ENCODE peak calls at places on chromosomes 7 and 10, in six cellular contexts. One of them, this sample, is unnamed.

GRCh38 chr10:69344591-69345244 is 66.4 kb downstream of the HK1 start:
- DNase-seq in neural progenitor cell: no peak
- DNase-seq in AG10803: no peak
- DNase-seq in spleen: peak; percentile 81
- DNase-seq in choroid plexus epithelial cell: no peak
- DNase-seq in kidney epithelial cell: no peak
- DNase-seq in this sample: no peak

GRCh38 chr7:96547371-96547811 is 162.3 kb downstream of the SEM1 start:
- DNase-seq in AG10803: no peak
- DNase-seq in choroid plexus epithelial cell: no peak
- DNase-seq in spleen: no peak
- DNase-seq in neural progenitor cell: no peak
- DNase-seq in kidney epithelial cell: no peak
- DNase-seq in this sample: no peak

GRCh38 chr7:114243019-114243507 is 171.6 kb upstream of the FOXP2 start:
- DNase-seq in AG10803: no peak
- DNase-seq in choroid plexus epithelial cell: peak; percentile 37
- DNase-seq in neural progenitor cell: no peak
- DNase-seq in kidney epithelial cell: peak; percentile 66
- DNase-seq in spleen: no peak
- DNase-seq in this sample: no peak

GRCh38 chr7:78620931-78621330 is 822.4 kb downstream of the PHTF2 start:
- DNase-seq in spleen: no peak
- DNase-seq in choroid plexus epithelial cell: peak; percentile 5
- DNase-seq in kidney epithelial cell: no peak
- DNase-seq in AG10803: no peak
- DNase-seq in neural progenitor cell: peak; percentile 78
- DNase-seq in this sample: peak; percentile 16

GRCh38 chr7:105723582-105723981 is 142.3 kb upstream of the EFCAB10 start:
- DNase-seq in choroid plexus epithelial cell: peak; percentile 4
- DNase-seq in neural progenitor cell: peak; percentile 47
- DNase-seq in AG10803: no peak
- DNase-seq in kidney epithelial cell: no peak
- DNase-seq in spleen: no peak
- DNase-seq in this sample: no peak

GRCh38 chr7:73831656-73832579 is 1.1 kb downstream of the CLDN4 start:
- DNase-seq in neural progenitor cell: peak; percentile 37
- DNase-seq in kidney epithelial cell: no peak
- DNase-seq in spleen: no peak
- DNase-seq in AG10803: no peak
- DNase-seq in choroid plexus epithelial cell: no peak
- DNase-seq in this sample: no peak

GRCh38 chr7:127632276-127632910 is 14.5 kb upstream of the PAX4 start:
- DNase-seq in choroid plexus epithelial cell: no peak
- DNase-seq in spleen: no peak
- DNase-seq in kidney epithelial cell: no peak
- DNase-seq in neural progenitor cell: no peak
- DNase-seq in AG10803: peak; percentile 97
- DNase-seq in this sample: peak; percentile 52

GRCh38 chr10:4763960-4764428 is 62.0 kb upstream of the AKR1E2 start:
- DNase-seq in choroid plexus epithelial cell: peak; percentile 61
- DNase-seq in spleen: no peak
- DNase-seq in kidney epithelial cell: peak; percentile 50
- DNase-seq in neural progenitor cell: no peak
- DNase-seq in AG10803: peak; percentile 91
- DNase-seq in this sample: peak; percentile 68

GRCh38 chr7:17773289-17773626 is 167.0 kb downstream of the SNX13 start:
- DNase-seq in spleen: no peak
- DNase-seq in AG10803: peak; percentile 87
- DNase-seq in kidney epithelial cell: peak; percentile 66
- DNase-seq in choroid plexus epithelial cell: peak; percentile 94
- DNase-seq in neural progenitor cell: no peak
- DNase-seq in this sample: peak; percentile 86

GRCh38 chr7:24781106-24781505 is 23.8 kb upstream of the GSDME start:
- DNase-seq in kidney epithelial cell: no peak
- DNase-seq in spleen: no peak
- DNase-seq in choroid plexus epithelial cell: no peak
- DNase-seq in neural progenitor cell: no peak
- DNase-seq in AG10803: no peak
- DNase-seq in this sample: no peak

GRCh38 chr7:112646787-112647186 is 143.4 kb downstream of the TMEM168 start:
- DNase-seq in spleen: peak; percentile 54
- DNase-seq in AG10803: no peak
- DNase-seq in neural progenitor cell: peak; percentile 77
- DNase-seq in kidney epithelial cell: no peak
- DNase-seq in choroid plexus epithelial cell: no peak
- DNase-seq in this sample: no peak

GRCh38 chr10:26215923-26216576 is 524 bp upstream of the GAD2 start:
- DNase-seq in AG10803: peak; percentile 6
- DNase-seq in neural progenitor cell: peak; percentile 90
- DNase-seq in kidney epithelial cell: no peak
- DNase-seq in choroid plexus epithelial cell: no peak
- DNase-seq in spleen: no peak
- DNase-seq in this sample: peak; percentile 7

GRCh38 chr7:17651926-17652385 is 288.3 kb downstream of the SNX13 start:
- DNase-seq in neural progenitor cell: no peak
- DNase-seq in choroid plexus epithelial cell: peak; percentile 81
- DNase-seq in kidney epithelial cell: no peak
- DNase-seq in AG10803: peak; percentile 97
- DNase-seq in spleen: no peak
- DNase-seq in this sample: peak; percentile 90

GRCh38 chr7:38232475-38233366 is 40.7 kb downstream of the TARP start:
- DNase-seq in kidney epithelial cell: no peak
- DNase-seq in AG10803: no peak
- DNase-seq in spleen: peak; percentile 89
- DNase-seq in choroid plexus epithelial cell: peak; percentile 51
- DNase-seq in neural progenitor cell: no peak
- DNase-seq in this sample: no peak

GRCh38 chr10:132867801-132868644 is 74.3 kb downstream of the CFAP46 start:
- DNase-seq in spleen: peak; percentile 72
- DNase-seq in kidney epithelial cell: no peak
- DNase-seq in choroid plexus epithelial cell: no peak
- DNase-seq in AG10803: no peak
- DNase-seq in neural progenitor cell: no peak
- DNase-seq in this sample: no peak

GRCh38 chr10:26367771-26368170 is 70.4 kb upstream of the APBB1IP start:
- DNase-seq in kidney epithelial cell: peak; percentile 31
- DNase-seq in choroid plexus epithelial cell: peak; percentile 1
- DNase-seq in neural progenitor cell: peak; percentile 78
- DNase-seq in spleen: no peak
- DNase-seq in AG10803: peak; percentile 30
- DNase-seq in this sample: peak; percentile 13

GRCh38 chr10:61262486-61263261 is 190.5 kb downstream of the TMEM26 start:
- DNase-seq in kidney epithelial cell: no peak
- DNase-seq in spleen: no peak
- DNase-seq in choroid plexus epithelial cell: peak; percentile 62
- DNase-seq in neural progenitor cell: no peak
- DNase-seq in AG10803: peak; percentile 85
- DNase-seq in this sample: peak; percentile 40

GRCh38 chr10:43170491-43170890 is 32.2 kb downstream of the CSGALNACT2 start:
- DNase-seq in spleen: no peak
- DNase-seq in neural progenitor cell: no peak
- DNase-seq in choroid plexus epithelial cell: peak; percentile 62
- DNase-seq in kidney epithelial cell: no peak
- DNase-seq in AG10803: peak; percentile 16
- DNase-seq in this sample: peak; percentile 32

DNA sequence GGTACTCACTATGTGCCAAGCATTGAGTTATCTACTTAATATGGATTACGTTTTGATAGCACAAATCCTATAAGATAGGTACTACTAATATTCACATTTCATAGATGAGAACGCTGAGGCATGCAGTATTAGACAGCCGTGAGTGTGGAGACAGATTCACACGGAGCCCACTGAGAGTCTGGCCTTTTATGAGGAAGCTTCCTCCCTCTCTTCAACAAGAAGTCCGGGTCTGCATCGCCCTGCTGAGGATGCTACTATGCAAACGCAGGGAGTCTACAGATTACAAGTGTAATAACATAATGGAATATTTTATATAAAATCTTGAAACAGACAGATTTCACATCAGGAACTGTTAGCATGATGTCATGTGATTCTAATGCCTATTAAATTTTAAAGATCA is 255.9 kb upstream of the GLI3 start:
- DNase-seq in neural progenitor cell: no peak
- DNase-seq in AG10803: no peak
- DNase-seq in choroid plexus epithelial cell: peak; percentile 7
- DNase-seq in spleen: no peak
- DNase-seq in kidney epithelial cell: no peak
- DNase-seq in this sample: no peak
- H3K4me3 ChIP-seq in neural progenitor cell: peak overlapping the region; percentile 60
- H3K4me3 ChIP-seq in AG10803: no peak overlapping the region
- H3K4me3 ChIP-seq in choroid plexus epithelial cell: no peak overlapping the region
- H3K4me3 ChIP-seq in spleen: no peak overlapping the region
- H3K4me3 ChIP-seq in kidney epithelial cell: no peak overlapping the region
- H3K4me3 ChIP-seq in this sample: no peak overlapping the region

GRCh38 chr10:88989423-88989822 is 1.2 kb upstream of the FAS start:
- DNase-seq in neural progenitor cell: no peak
- DNase-seq in choroid plexus epithelial cell: no peak
- DNase-seq in AG10803: no peak
- DNase-seq in kidney epithelial cell: no peak
- DNase-seq in spleen: no peak
- DNase-seq in this sample: no peak

GRCh38 chr10:88987243-88987726 is 3.3 kb upstream of the FAS start:
- DNase-seq in AG10803: peak; percentile 38
- DNase-seq in kidney epithelial cell: no peak
- DNase-seq in neural progenitor cell: no peak
- DNase-seq in spleen: no peak
- DNase-seq in choroid plexus epithelial cell: peak; percentile 68
- DNase-seq in this sample: no peak

GRCh38 chr10:88984525-88984924 is 6.1 kb upstream of the FAS start:
- DNase-seq in neural progenitor cell: no peak
- DNase-seq in choroid plexus epithelial cell: no peak
- DNase-seq in spleen: no peak
- DNase-seq in kidney epithelial cell: no peak
- DNase-seq in AG10803: no peak
- DNase-seq in this sample: no peak

GRCh38 chr10:88987840-88988239 is 2.8 kb upstream of the FAS start:
- DNase-seq in choroid plexus epithelial cell: no peak
- DNase-seq in kidney epithelial cell: no peak
- DNase-seq in AG10803: no peak
- DNase-seq in neural progenitor cell: no peak
- DNase-seq in spleen: no peak
- DNase-seq in this sample: no peak

GRCh38 chr10:88986549-88987242 is 3.9 kb upstream of the FAS start:
- DNase-seq in choroid plexus epithelial cell: peak; percentile 68
- DNase-seq in kidney epithelial cell: no peak
- DNase-seq in AG10803: peak; percentile 32
- DNase-seq in neural progenitor cell: peak; percentile 57
- DNase-seq in spleen: no peak
- DNase-seq in this sample: peak; percentile 64
- TF ChIP-seq CTCF in choroid plexus epithelial cell: peak; percentile 75
- TF ChIP-seq CTCF in kidney epithelial cell: peak; percentile 60
- TF ChIP-seq CTCF in AG10803: peak; percentile 74
- TF ChIP-seq CTCF in neural progenitor cell: peak; percentile 87
- TF ChIP-seq CTCF in spleen: peak; percentile 64
- TF ChIP-seq CTCF in this sample: peak; percentile 63

DNA sequence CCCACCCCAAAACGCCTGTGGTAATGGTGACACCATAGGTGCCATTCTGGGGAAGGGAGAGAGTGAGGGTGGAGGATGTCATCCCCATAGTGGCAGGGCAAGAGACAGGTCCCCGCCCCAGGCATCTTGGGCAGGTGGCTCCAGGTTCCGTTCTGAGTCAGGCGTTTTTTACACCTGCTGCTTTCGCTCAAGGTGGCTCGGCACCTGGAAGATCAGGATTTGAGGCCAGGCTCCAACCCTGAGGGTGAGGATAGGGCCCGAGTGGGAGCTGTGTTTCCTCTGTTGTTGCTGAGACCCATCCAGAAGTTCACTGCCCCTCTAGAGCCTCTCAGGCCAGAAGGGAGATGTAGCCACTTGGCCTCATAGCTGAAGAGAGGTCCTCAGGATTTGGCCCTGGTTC is 36.6 kb upstream of the DUSP5 start:
- DNase-seq in spleen: peak; percentile 70
- DNase-seq in AG10803: no peak
- DNase-seq in neural progenitor cell: no peak
- DNase-seq in choroid plexus epithelial cell: no peak
- DNase-seq in kidney epithelial cell: no peak
- DNase-seq in this sample: no peak
- H3K4me3 ChIP-seq in spleen: no peak overlapping the region
- H3K4me3 ChIP-seq in AG10803: no peak overlapping the region
- H3K4me3 ChIP-seq in neural progenitor cell: no peak overlapping the region
- H3K4me3 ChIP-seq in choroid plexus epithelial cell: no peak overlapping the region
- H3K4me3 ChIP-seq in kidney epithelial cell: no peak overlapping the region
- H3K4me3 ChIP-seq in this sample: no peak overlapping the region

GRCh38 chr10:105506258-105506657 is 865.2 kb downstream of the SORCS3 start:
- DNase-seq in kidney epithelial cell: no peak
- DNase-seq in AG10803: no peak
- DNase-seq in spleen: no peak
- DNase-seq in choroid plexus epithelial cell: no peak
- DNase-seq in neural progenitor cell: no peak
- DNase-seq in this sample: no peak

GRCh38 chr10:105503714-105504113 is 862.6 kb downstream of the SORCS3 start:
- DNase-seq in choroid plexus epithelial cell: no peak
- DNase-seq in AG10803: no peak
- DNase-seq in spleen: no peak
- DNase-seq in kidney epithelial cell: no peak
- DNase-seq in neural progenitor cell: no peak
- DNase-seq in this sample: no peak

DNA sequence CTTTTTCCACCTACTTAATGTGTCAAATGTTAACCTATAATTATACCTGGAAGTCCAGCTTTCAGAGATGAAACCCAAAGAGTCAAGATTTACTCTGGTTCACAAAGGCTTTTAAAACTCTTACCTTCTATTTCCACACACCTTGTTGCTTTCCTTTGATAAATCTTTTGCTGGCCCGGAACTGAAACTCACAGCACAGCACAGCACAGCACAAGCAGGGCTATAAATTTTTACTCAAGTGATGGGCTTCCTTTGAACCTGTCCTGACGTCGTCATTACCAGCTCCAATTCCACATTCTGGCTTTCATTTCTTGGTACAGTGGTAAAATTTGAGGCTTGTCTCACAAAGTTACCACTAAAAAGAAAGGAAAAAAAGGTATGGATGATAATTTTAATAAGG is 861.0 kb downstream of the SORCS3 start:
- DNase-seq in AG10803: no peak
- DNase-seq in spleen: no peak
- DNase-seq in neural progenitor cell: no peak
- DNase-seq in kidney epithelial cell: no peak
- DNase-seq in choroid plexus epithelial cell: no peak
- DNase-seq in this sample: no peak
- TF ChIP-seq CTCF in AG10803: no peak
- TF ChIP-seq CTCF in spleen: no peak
- TF ChIP-seq CTCF in neural progenitor cell: no peak
- TF ChIP-seq CTCF in kidney epithelial cell: no peak
- TF ChIP-seq CTCF in choroid plexus epithelial cell: no peak
- TF ChIP-seq CTCF in this sample: no peak

DNA sequence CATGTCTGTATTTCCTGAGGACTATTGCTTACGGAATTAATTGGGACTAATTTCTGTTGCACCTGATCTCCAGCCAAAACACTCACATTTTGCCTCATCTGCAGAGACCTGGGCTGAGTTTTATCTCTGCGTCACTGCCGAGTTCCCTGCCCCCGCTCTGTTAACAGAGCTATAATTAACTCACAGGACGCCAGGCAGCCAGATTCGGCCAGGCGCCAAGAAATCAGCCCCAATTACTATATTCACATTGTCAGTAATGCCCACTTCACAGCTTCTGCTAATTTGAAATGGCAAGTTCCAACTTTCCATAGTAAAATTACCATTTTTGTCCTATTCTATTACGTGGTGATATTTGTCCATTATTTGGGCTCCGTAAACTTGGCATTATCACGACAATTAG is 130.5 kb downstream of the CUX1 start:
- DNase-seq in spleen: no peak
- DNase-seq in neural progenitor cell: no peak
- DNase-seq in kidney epithelial cell: no peak
- DNase-seq in AG10803: no peak
- DNase-seq in choroid plexus epithelial cell: peak; percentile 24
- DNase-seq in this sample: peak; percentile 63
- H3K4me3 ChIP-seq in spleen: no peak overlapping the region
- H3K4me3 ChIP-seq in neural progenitor cell: no peak overlapping the region
- H3K4me3 ChIP-seq in kidney epithelial cell: no peak overlapping the region
- H3K4me3 ChIP-seq in AG10803: no peak overlapping the region
- H3K4me3 ChIP-seq in choroid plexus epithelial cell: no peak overlapping the region
- H3K4me3 ChIP-seq in this sample: no peak overlapping the region